ENCODE peak calls at places on chromosomes 11 and 22, in ten cellular contexts. One of them, this sample, is unnamed.

GRCh38 chr11:293852-294661 is 5.1 kb downstream of the PGGHG start:
- DNase-seq in AG09319: no peak
- DNase-seq in LoVo: no peak
- DNase-seq in psoas muscle: peak
- DNase-seq in Calu3: no peak
- DNase-seq in activated CD4-positive, CD25-positive, alpha-beta regulatory T cell: no peak
- DNase-seq in cardiac fibroblast: no peak
- DNase-seq in activated naive CD4-positive, alpha-beta T cell: no peak
- DNase-seq in CD4-positive, CD25-positive, alpha-beta regulatory T cell: no peak
- DNase-seq in small intestine: no peak
- DNase-seq in this sample: no peak

GRCh38 chr11:94400075-94400838 is 962 bp downstream of the GPR83 start:
- DNase-seq in AG09319: no peak
- DNase-seq in LoVo: no peak
- DNase-seq in psoas muscle: no peak
- DNase-seq in Calu3: no peak
- DNase-seq in activated CD4-positive, CD25-positive, alpha-beta regulatory T cell: no peak
- DNase-seq in cardiac fibroblast: no peak
- DNase-seq in activated naive CD4-positive, alpha-beta T cell: no peak
- DNase-seq in CD4-positive, CD25-positive, alpha-beta regulatory T cell: no peak
- DNase-seq in small intestine: no peak
- DNase-seq in this sample: no peak

GRCh38 chr11:68040121-68040956 is 1.5 kb downstream of the TCIRG1 start:
- DNase-seq in AG09319: peak
- DNase-seq in LoVo: no peak
- DNase-seq in psoas muscle: peak
- DNase-seq in Calu3: no peak
- DNase-seq in activated CD4-positive, CD25-positive, alpha-beta regulatory T cell: peak
- DNase-seq in cardiac fibroblast: peak
- DNase-seq in activated naive CD4-positive, alpha-beta T cell: peak
- DNase-seq in CD4-positive, CD25-positive, alpha-beta regulatory T cell: peak
- DNase-seq in small intestine: peak
- DNase-seq in this sample: no peak

GRCh38 chr22:50627452-50627913 is 469 bp downstream of the ARSA start:
- DNase-seq in AG09319: no peak
- DNase-seq in LoVo: no peak
- DNase-seq in psoas muscle: no peak
- DNase-seq in Calu3: peak
- DNase-seq in activated CD4-positive, CD25-positive, alpha-beta regulatory T cell: no peak
- DNase-seq in cardiac fibroblast: no peak
- DNase-seq in activated naive CD4-positive, alpha-beta T cell: no peak
- DNase-seq in CD4-positive, CD25-positive, alpha-beta regulatory T cell: peak
- DNase-seq in small intestine: peak
- DNase-seq in this sample: no peak

GRCh38 chr22:33274214-33274828 is 216.1 kb upstream of the SYN3 start:
- DNase-seq in AG09319: no peak
- DNase-seq in LoVo: peak
- DNase-seq in psoas muscle: no peak
- DNase-seq in Calu3: peak
- DNase-seq in activated CD4-positive, CD25-positive, alpha-beta regulatory T cell: no peak
- DNase-seq in cardiac fibroblast: peak
- DNase-seq in activated naive CD4-positive, alpha-beta T cell: no peak
- DNase-seq in CD4-positive, CD25-positive, alpha-beta regulatory T cell: no peak
- DNase-seq in small intestine: peak
- DNase-seq in this sample: no peak

GRCh38 chr11:5928269-5928668 is 13.8 kb upstream of the OR56A3 start:
- DNase-seq in AG09319: no peak
- DNase-seq in LoVo: no peak
- DNase-seq in psoas muscle: no peak
- DNase-seq in Calu3: no peak
- DNase-seq in activated CD4-positive, CD25-positive, alpha-beta regulatory T cell: no peak
- DNase-seq in cardiac fibroblast: no peak
- DNase-seq in activated naive CD4-positive, alpha-beta T cell: no peak
- DNase-seq in CD4-positive, CD25-positive, alpha-beta regulatory T cell: no peak
- DNase-seq in small intestine: no peak
- DNase-seq in this sample: no peak

GRCh38 chr22:23269441-23270211 is 89.3 kb downstream of the BCR start:
- DNase-seq in AG09319: no peak
- DNase-seq in LoVo: no peak
- DNase-seq in psoas muscle: no peak
- DNase-seq in Calu3: no peak
- DNase-seq in activated CD4-positive, CD25-positive, alpha-beta regulatory T cell: no peak
- DNase-seq in cardiac fibroblast: no peak
- DNase-seq in activated naive CD4-positive, alpha-beta T cell: no peak
- DNase-seq in CD4-positive, CD25-positive, alpha-beta regulatory T cell: no peak
- DNase-seq in small intestine: no peak
- DNase-seq in this sample: no peak

GRCh38 chr11:69416123-69416475 is 65.4 kb upstream of the LINC01488 start:
- DNase-seq in AG09319: no peak
- DNase-seq in LoVo: no peak
- DNase-seq in psoas muscle: no peak
- DNase-seq in Calu3: no peak
- DNase-seq in activated CD4-positive, CD25-positive, alpha-beta regulatory T cell: no peak
- DNase-seq in cardiac fibroblast: no peak
- DNase-seq in activated naive CD4-positive, alpha-beta T cell: no peak
- DNase-seq in CD4-positive, CD25-positive, alpha-beta regulatory T cell: no peak
- DNase-seq in small intestine: no peak
- DNase-seq in this sample: no peak

GRCh38 chr22:43128928-43129424 is 14.2 kb downstream of the MCAT start:
- DNase-seq in AG09319: no peak
- DNase-seq in LoVo: no peak
- DNase-seq in psoas muscle: no peak
- DNase-seq in Calu3: peak
- DNase-seq in activated CD4-positive, CD25-positive, alpha-beta regulatory T cell: no peak
- DNase-seq in cardiac fibroblast: no peak
- DNase-seq in activated naive CD4-positive, alpha-beta T cell: no peak
- DNase-seq in CD4-positive, CD25-positive, alpha-beta regulatory T cell: no peak
- DNase-seq in small intestine: peak
- DNase-seq in this sample: no peak

GRCh38 chr11:69708731-69709401 is 5.0 kb upstream of the FGF19 start:
- DNase-seq in AG09319: no peak
- DNase-seq in LoVo: no peak
- DNase-seq in psoas muscle: no peak
- DNase-seq in Calu3: no peak
- DNase-seq in activated CD4-positive, CD25-positive, alpha-beta regulatory T cell: no peak
- DNase-seq in cardiac fibroblast: no peak
- DNase-seq in activated naive CD4-positive, alpha-beta T cell: no peak
- DNase-seq in CD4-positive, CD25-positive, alpha-beta regulatory T cell: no peak
- DNase-seq in small intestine: no peak
- DNase-seq in this sample: no peak

GRCh38 chr11:110078923-110079544 is 14.2 kb upstream of the ZC3H12C start:
- DNase-seq in AG09319: no peak
- DNase-seq in LoVo: no peak
- DNase-seq in psoas muscle: no peak
- DNase-seq in Calu3: no peak
- DNase-seq in activated CD4-positive, CD25-positive, alpha-beta regulatory T cell: no peak
- DNase-seq in cardiac fibroblast: no peak
- DNase-seq in activated naive CD4-positive, alpha-beta T cell: no peak
- DNase-seq in CD4-positive, CD25-positive, alpha-beta regulatory T cell: no peak
- DNase-seq in small intestine: no peak
- DNase-seq in this sample: no peak

GRCh38 chr11:125165111-125165663 is 636 bp downstream of the PKNOX2 start:
- DNase-seq in AG09319: no peak
- DNase-seq in LoVo: no peak
- DNase-seq in psoas muscle: peak
- DNase-seq in Calu3: peak
- DNase-seq in activated CD4-positive, CD25-positive, alpha-beta regulatory T cell: no peak
- DNase-seq in cardiac fibroblast: peak
- DNase-seq in activated naive CD4-positive, alpha-beta T cell: no peak
- DNase-seq in CD4-positive, CD25-positive, alpha-beta regulatory T cell: no peak
- DNase-seq in small intestine: peak
- DNase-seq in this sample: no peak

GRCh38 chr11:472272-472671 is 22.2 kb downstream of the PTDSS2 start:
- DNase-seq in AG09319: no peak
- DNase-seq in LoVo: no peak
- DNase-seq in psoas muscle: no peak
- DNase-seq in Calu3: no peak
- DNase-seq in activated CD4-positive, CD25-positive, alpha-beta regulatory T cell: no peak
- DNase-seq in cardiac fibroblast: no peak
- DNase-seq in activated naive CD4-positive, alpha-beta T cell: no peak
- DNase-seq in CD4-positive, CD25-positive, alpha-beta regulatory T cell: no peak
- DNase-seq in small intestine: no peak
- DNase-seq in this sample: no peak